ENCODE peak calls at places on chromosomes 3 and 15, in nine cellular contexts. V is IMR-90, K is heart left ventricle, L is upper lobe of left lung, R is AG10803, Z is WERI-Rb-1, C is astrocyte of the spinal cord, S is neural crest cell, B is cardiac muscle cell. X is an unnamed sample.

GRCh38 chr15:93038064-93038705 is 50.8 kb downstream of the RGMA start:
- DNase-seq in B (no peak), S (no peak), K (no peak), R (no peak), Z (no peak), L (no peak), C (no peak), V (no peak), X (no peak)

GRCh38 chr3:61979645-61980430 is 393.5 kb downstream of the FEZF2 start:
- DNase-seq in S (no peak), B (peak; percentile 41), Z (no peak), K (no peak), R (peak; percentile 32), V (no peak), C (no peak), L (no peak), X (no peak)

GRCh38 chr15:94509259-94509658 is 277.9 kb downstream of the MCTP2 start:
- DNase-seq in K (no peak), B (no peak), Z (no peak), L (no peak), S (no peak), C (no peak), V (no peak), R (no peak), X (no peak)

GRCh38 chr3:41682996-41683395 is 278.9 kb downstream of the ULK4 start:
- DNase-seq in Z (no peak), R (peak; percentile 94), C (peak; percentile 91), L (no peak), V (peak; percentile 90), S (no peak), K (no peak), B (peak; percentile 67), X (no peak)

GRCh38 chr15:72859757-72860145 is 76.2 kb upstream of the ADPGK start:
- DNase-seq in K (no peak), R (no peak), Z (no peak), L (no peak), C (no peak), B (no peak), V (no peak), S (no peak), X (no peak)

GRCh38 chr3:175413926-175414325 is 554.8 kb downstream of the NAALADL2 start:
- DNase-seq in K (no peak), Z (no peak), L (no peak), V (no peak), R (no peak), S (no peak), C (peak; percentile 30), B (no peak), X (no peak)

GRCh38 chr15:42088801-42089640 is 5.3 kb downstream of the PLA2G4D start:
- DNase-seq in S (no peak), L (no peak), B (no peak), K (no peak), Z (no peak), C (no peak), R (no peak), V (no peak), X (no peak)

GRCh38 chr15:77406846-77407245 is 13.1 kb downstream of the PEAK1 start:
- DNase-seq in K (no peak), V (no peak), C (no peak), Z (no peak), S (no peak), B (no peak), R (no peak), L (no peak), X (no peak)

GRCh38 chr15:91268510-91268909 is 168.5 kb downstream of the SV2B start:
- DNase-seq in C (no peak), Z (peak; percentile 46), B (no peak), R (no peak), L (no peak), S (no peak), K (no peak), V (no peak), X (no peak)

GRCh38 chr3:129121016-129121791 is 400 bp downstream of the RAB43 start:
- DNase-seq in K (no peak), R (no peak), V (peak; percentile 26), L (no peak), Z (no peak), S (peak; percentile 22), C (peak; percentile 37), B (no peak), X (no peak)
- TF ChIP-seq CTCF in K (no peak), R (no peak), V (no peak), L (no peak), Z (no peak), S (no peak), C (no peak), B (no peak), X (no peak)

GRCh38 chr3:5096368-5096767 is 25.7 kb upstream of the ARL8B start:
- DNase-seq in L (no peak), B (peak; percentile 9), Z (no peak), K (no peak), V (no peak), S (no peak), C (peak; percentile 8), R (no peak), X (no peak)

GRCh38 chr3:5093786-5094185 is 28.3 kb upstream of the ARL8B start:
- DNase-seq in L (no peak), V (no peak), K (no peak), S (no peak), C (peak; percentile 13), B (no peak), Z (no peak), R (no peak), X (no peak)

GRCh38 chr3:5098346-5098745 is 23.7 kb upstream of the ARL8B start:
- DNase-seq in K (no peak), R (no peak), V (no peak), Z (no peak), L (no peak), B (no peak), C (no peak), S (no peak), X (no peak)

GRCh38 chr3:5092018-5092417 is 30.1 kb upstream of the ARL8B start:
- DNase-seq in K (no peak), L (peak; percentile 28), Z (no peak), R (no peak), B (no peak), V (no peak), C (no peak), S (no peak), X (no peak)

GRCh38 chr3:5095879-5096278 is 26.2 kb upstream of the ARL8B start:
- DNase-seq in R (no peak), V (peak; percentile 5), B (peak; percentile 69), L (no peak), S (peak; percentile 55), Z (no peak), C (peak; percentile 68), K (peak; percentile 48), X (no peak)
- TF ChIP-seq CTCF in R (peak; percentile 10), V (no peak), B (peak; percentile 24), L (no peak), S (no peak), Z (no peak), C (peak; percentile 25), K (no peak), X (no peak)

GRCh38 chr3:194261581-194262063 is 89.5 kb downstream of the CPN2 start:
- DNase-seq in R (no peak), L (no peak), V (no peak), S (no peak), C (no peak), Z (no peak), K (no peak), B (no peak), X (no peak)
- TF ChIP-seq CTCF in R (no peak), L (no peak), V (no peak), S (no peak), C (no peak), Z (no peak), K (no peak), B (no peak), X (no peak)

DNA sequence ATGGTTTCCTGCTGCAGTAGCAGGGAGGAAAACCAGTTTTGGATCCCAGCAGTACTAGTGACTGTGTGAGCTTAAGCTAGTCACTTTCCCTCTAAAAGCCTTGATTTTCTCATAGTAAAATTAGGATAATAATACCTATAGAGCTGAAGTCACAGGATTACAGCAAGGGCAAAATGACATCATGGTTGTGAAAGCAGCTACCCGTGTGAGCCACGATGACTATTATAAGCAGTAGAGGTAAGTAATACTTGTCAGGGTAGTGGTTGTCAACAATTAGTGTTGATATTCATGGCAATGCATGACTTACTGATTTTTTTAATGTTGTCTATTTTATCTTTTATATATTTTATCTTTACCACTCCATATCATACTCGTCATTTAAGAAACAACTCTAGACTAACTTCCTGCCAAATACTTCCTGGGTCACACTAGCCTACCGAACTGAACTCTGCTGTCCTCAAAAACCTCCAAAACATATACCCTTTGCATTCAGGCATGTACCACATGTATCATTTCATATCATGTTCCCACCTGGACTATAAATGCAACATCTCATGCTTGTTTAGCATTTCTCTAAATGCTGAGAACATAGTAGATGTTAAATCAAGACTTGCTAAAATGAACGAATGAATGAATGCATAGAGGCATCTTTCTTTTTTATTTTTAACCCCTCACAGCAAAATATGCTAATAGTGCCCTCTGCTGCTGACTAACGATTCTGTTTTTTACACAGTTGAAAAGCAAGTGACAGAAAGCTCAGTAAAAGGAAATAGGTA is 172.6 kb downstream of the P3H2 start:
- DNase-seq in V (peak; percentile 40), L (no peak), S (no peak), Z (no peak), B (peak; percentile 58), C (peak; percentile 50), K (no peak), R (peak; percentile 35), X (no peak)
- TF ChIP-seq CTCF in V (peak; percentile 78), L (no peak), S (peak; percentile 78), Z (peak; percentile 9), B (peak; percentile 69), C (peak; percentile 59), K (peak; percentile 57), R (peak; percentile 76), X (peak; percentile 48)

GRCh38 chr3:57135964-57136363 is 29.2 kb downstream of the IL17RD start:
- DNase-seq in R (no peak), V (no peak), C (no peak), L (no peak), K (no peak), Z (no peak), S (no peak), B (no peak), X (no peak)
- TF ChIP-seq CTCF in R (no peak), V (no peak), C (no peak), L (no peak), K (no peak), Z (no peak), S (no peak), B (no peak), X (no peak)